ENCODE peak calls at places on chromosomes 12 and 14, in four cellular contexts. B, D, E and V are unnamed samples. For H3K27me3, the result is how much of the 10 kb centered on the place peaks cover.

GRCh38 chr12:14769837-14770494 is 33.3 kb downstream of the WBP11 start:
- DNase-seq in E (peak), D (peak), B (peak), V (peak)

GRCh38 chr12:119682635-119683340 is 14.9 kb downstream of the PRKAB1 start:
- DNase-seq in B (no peak), D (no peak), E (no peak), V (no peak)

GRCh38 chr12:5088586-5089264 is 45.0 kb downstream of the KCNA5 start:
- DNase-seq in E (no peak), B (no peak), D (no peak), V (no peak)

GRCh38 chr12:91931110-91931509 is 214.5 kb downstream of the BTG1 start:
- DNase-seq in B (no peak), E (no peak), D (peak), V (peak)

GRCh38 chr14:51823706-51824105 is 36.7 kb upstream of the GNG2 start:
- DNase-seq in D (no peak), E (no peak), B (no peak), V (no peak)

GRCh38 chr12:76250256-76250655 is 98.0 kb downstream of the BBS10 start:
- DNase-seq in D (no peak), E (no peak), B (no peak), V (no peak)

GRCh38 chr14:74257988-74258704 is 18.9 kb downstream of the VSX2 start:
- DNase-seq in B (no peak), E (no peak), D (no peak), V (no peak)

GRCh38 chr14:26855051-26855753 is 257.4 kb upstream of the NOVA1 start:
- DNase-seq in D (no peak), B (no peak), E (no peak), V (no peak)

GRCh38 chr12:38113991-38114390 is 202.6 kb upstream of the ALG10B start:
- DNase-seq in B (no peak), E (no peak), D (no peak), V (no peak)

GRCh38 chr14:96103075-96103474 is 63.9 kb downstream of the C14orf132 start:
- DNase-seq in D (no peak), E (no peak), B (no peak), V (no peak)

GRCh38 chr12:5433081-5433839 is 1.4 kb downstream of the NTF3 start:
- DNase-seq in B (peak), E (peak), D (no peak), V (no peak)

GRCh38 chr12:6765634-6766581 is at the start of gene PTMS:
- DNase-seq in E (peak), B (peak), D (peak), V (peak)

GRCh38 chr14:51080622-51081021 is 14.3 kb downstream of the TRIM9 start:
- DNase-seq in D (no peak), E (no peak), B (no peak), V (no peak)

GRCh38 chr12:12744556-12745305 is 27.6 kb downstream of the CDKN1B start:
- DNase-seq in B (no peak), D (peak), E (no peak), V (no peak)

GRCh38 chr12:71141270-71141948 is 16.4 kb downstream of the TSPAN8 start:
- DNase-seq in B (no peak), D (no peak), E (no peak), V (no peak)

GRCh38 chr14:62743569-62743968 is 301.7 kb downstream of the KCNH5 start:
- DNase-seq in E (no peak), B (no peak), D (no peak), V (no peak)

GRCh38 chr14:65072937-65073336 is 29.4 kb downstream of the MAX start:
- DNase-seq in D (no peak), B (peak), E (no peak), V (no peak)

GRCh38 chr12:46771268-46771837 is 54.4 kb downstream of the SLC38A4 start:
- DNase-seq in E (no peak), B (peak), D (no peak), V (no peak)

GRCh38 chr14:24430143-24430681 is 458 bp downstream of the KHNYN start:
- DNase-seq in D (peak), B (peak), E (peak), V (peak)

GRCh38 chr12:1501001-1501400 is 93.4 kb downstream of the FBXL14 start:
- DNase-seq in B (no peak), E (no peak), D (no peak), V (no peak)

GRCh38 chr12:42144174-42144423 is 575 bp downstream of the GXYLT1 start:
- DNase-seq in B (no peak), D (peak), E (no peak), V (no peak)

GRCh38 chr12:50285253-50285652 is 1.9 kb upstream of the LIMA1 start:
- DNase-seq in D (no peak), B (no peak), E (no peak), V (no peak)

GRCh38 chr12:44247588-44247987 is 411.7 kb downstream of the TMEM117 start:
- DNase-seq in E (no peak), B (no peak), D (no peak), V (no peak)

GRCh38 chr14:92930737-92931602 is 8.0 kb downstream of the CHGA start:
- DNase-seq in B (no peak), D (no peak), E (no peak), V (no peak)

GRCh38 chr14:90758959-90759358 is 57.3 kb downstream of the TTC7B start:
- DNase-seq in B (no peak), E (peak), D (peak), V (peak)

GRCh38 chr14:77709412-77709811 is 1.5 kb downstream of the SLIRP start:
- DNase-seq in B (no peak), E (no peak), D (no peak), V (no peak)
- H3K4me3 ChIP-seq in B (peak), E (no peak), D (peak), V (peak)

GRCh38 chr14:97275276-97275675 is 478.1 kb downstream of the VRK1 start:
- DNase-seq in E (no peak), D (no peak), B (no peak), V (no peak)
- H3K27me3 ChIP-seq in E (under half), D (under half), B (under half), V (under half)

DNA sequence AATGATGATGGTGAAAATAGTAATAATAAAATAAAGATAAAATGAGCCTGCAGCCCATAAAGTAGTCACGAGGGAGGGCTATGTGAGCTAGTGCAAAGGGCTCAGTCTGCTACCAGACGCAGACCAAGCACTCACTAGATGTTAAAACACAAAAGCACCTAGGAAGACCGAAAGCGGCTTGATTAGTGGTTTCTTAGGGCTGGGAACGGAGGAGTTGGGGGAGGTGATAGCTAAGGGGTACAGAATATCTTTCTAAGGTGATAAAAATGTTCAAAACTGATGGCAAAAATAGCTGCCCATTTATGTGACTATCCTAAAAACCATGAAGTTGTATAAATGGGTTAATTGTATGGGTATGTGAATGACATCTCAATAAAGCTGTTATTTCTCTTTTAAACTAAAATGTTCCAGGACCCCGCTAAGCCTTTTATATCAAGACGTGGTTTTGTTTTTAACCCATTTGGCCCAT is 39.6 kb downstream of the ACTN1 start:
- DNase-seq in D (no peak), B (no peak), E (no peak), V (no peak)
- H3K27ac ChIP-seq in D (peak), B (peak), E (peak), V (peak)

GRCh38 chr12:31117203-31118011 is 43.7 kb downstream of the DDX11 start:
- DNase-seq in B (peak), D (peak), E (peak), V (no peak)

GRCh38 chr12:31120392-31121008 is 46.8 kb downstream of the DDX11 start:
- DNase-seq in D (no peak), E (no peak), B (no peak), V (no peak)

GRCh38 chr12:31118831-31119530 is 45.3 kb downstream of the DDX11 start:
- DNase-seq in E (no peak), D (no peak), B (peak), V (no peak)

GRCh38 chr12:31119531-31120211 is 46.0 kb downstream of the DDX11 start:
- DNase-seq in B (no peak), D (no peak), E (no peak), V (no peak)

GRCh38 chr12:31118347-31118830 is 44.7 kb downstream of the DDX11 start:
- DNase-seq in E (no peak), B (no peak), D (no peak), V (no peak)
- H3K4me3 ChIP-seq in E (peak), B (peak), D (peak), V (peak)

GRCh38 chr14:103227076-103227475 is 103.8 kb downstream of the TNFAIP2 start:
- DNase-seq in B (no peak), D (no peak), E (no peak), V (no peak)
- H3K27me3 ChIP-seq in B (under half), D (under half), E (half or more), V (under half)

GRCh38 chr14:75431011-75431410 is 3.2 kb downstream of the JDP2 start:
- DNase-seq in E (no peak), B (no peak), D (no peak), V (no peak)

GRCh38 chr14:75431827-75432226 is 4.0 kb downstream of the JDP2 start:
- DNase-seq in E (no peak), D (no peak), B (no peak), V (no peak)

GRCh38 chr14:75433631-75434556 is 6.1 kb downstream of the JDP2 start:
- DNase-seq in E (no peak), D (no peak), B (no peak), V (no peak)

GRCh38 chr14:75430526-75430925 is 2.7 kb downstream of the JDP2 start:
- DNase-seq in D (peak), B (no peak), E (peak), V (no peak)

DNA sequence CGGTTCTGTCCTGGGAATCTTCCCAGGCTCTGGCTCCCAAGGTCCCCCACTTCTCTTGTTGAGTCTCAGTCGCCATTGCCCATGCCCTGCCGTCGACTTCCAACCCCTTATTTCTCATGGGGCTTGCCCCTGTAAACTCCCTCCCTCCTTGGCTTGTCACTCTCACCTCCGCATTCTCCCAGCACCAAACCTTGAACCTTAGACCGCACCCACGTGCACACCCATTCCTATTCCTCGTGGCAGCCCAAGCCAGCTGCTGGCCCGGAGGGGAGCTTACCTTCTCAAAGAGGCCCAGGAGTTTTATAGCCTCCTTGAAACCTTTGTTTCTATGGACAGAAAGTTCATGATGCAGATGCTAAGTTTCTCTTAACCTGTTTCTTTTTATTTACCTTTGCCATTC is 4.6 kb downstream of the JDP2 start:
- DNase-seq in E (no peak), D (no peak), B (no peak), V (no peak)
- H3K27ac ChIP-seq in E (no peak), D (no peak), B (no peak), V (no peak)

DNA sequence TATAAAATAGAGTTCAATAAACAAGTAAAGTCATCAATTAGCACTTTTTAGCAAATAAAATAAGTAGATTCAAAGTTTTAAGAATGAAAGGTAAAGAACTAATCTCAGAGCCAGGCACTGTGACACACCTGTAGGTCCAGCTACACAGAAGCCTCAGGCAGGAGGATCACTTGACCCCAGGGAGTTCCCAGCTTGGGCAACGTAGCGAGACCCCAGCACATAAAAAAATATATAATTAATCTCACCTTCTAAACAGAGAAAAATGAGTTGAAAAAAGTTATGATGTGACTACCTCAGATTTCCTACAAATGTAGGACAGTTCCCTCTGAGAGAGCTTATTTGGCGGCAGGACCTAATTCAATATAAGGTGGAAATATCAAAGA is 19.3 kb downstream of the DAD1 start:
- DNase-seq in D (no peak), E (no peak), B (no peak), V (no peak)
- H3K4me3 ChIP-seq in D (no peak), E (no peak), B (no peak), V (no peak)

GRCh38 chr14:86943391-86944365 is 1049.3 kb downstream of the GALC start:
- DNase-seq in B (no peak), D (no peak), E (no peak), V (no peak)

GRCh38 chr14:86938356-86938755 is 1054.6 kb downstream of the GALC start:
- DNase-seq in E (no peak), D (no peak), B (no peak), V (no peak)

GRCh38 chr14:86946446-86946845 is 1046.5 kb downstream of the GALC start:
- DNase-seq in D (no peak), E (no peak), B (peak), V (no peak)

GRCh38 chr14:86944434-86944833 is 1048.5 kb downstream of the GALC start:
- DNase-seq in D (no peak), E (no peak), B (no peak), V (no peak)

DNA sequence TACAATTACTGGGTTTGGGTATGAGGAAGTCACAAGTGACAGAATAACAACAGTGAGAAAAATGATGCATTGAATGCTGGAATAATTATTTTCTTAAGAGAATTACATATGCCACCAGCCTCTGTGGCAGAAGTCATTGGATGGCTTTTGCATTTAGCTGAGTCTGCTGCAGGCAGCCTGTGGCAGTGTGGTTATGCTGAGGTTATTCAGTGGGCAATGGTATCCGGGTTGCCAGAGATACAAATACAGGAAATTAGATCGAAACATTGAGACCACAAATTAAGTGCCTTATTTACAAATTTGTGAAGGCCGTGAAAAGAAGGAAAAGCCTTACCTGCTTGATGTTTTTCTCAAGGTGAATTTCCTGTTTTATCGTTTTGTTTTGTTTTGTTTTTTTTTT is 1050.0 kb downstream of the GALC start:
- DNase-seq in D (no peak), B (no peak), E (no peak), V (no peak)
- H3K27me3 ChIP-seq in D (under half), B (under half), E (under half), V (under half)

GRCh38 chr12:109463776-109464175 is 13.3 kb downstream of the KCTD10 start:
- DNase-seq in D (no peak), B (no peak), E (no peak), V (no peak)
- H3K27ac ChIP-seq in D (peak), B (peak), E (peak), V (peak)

DNA sequence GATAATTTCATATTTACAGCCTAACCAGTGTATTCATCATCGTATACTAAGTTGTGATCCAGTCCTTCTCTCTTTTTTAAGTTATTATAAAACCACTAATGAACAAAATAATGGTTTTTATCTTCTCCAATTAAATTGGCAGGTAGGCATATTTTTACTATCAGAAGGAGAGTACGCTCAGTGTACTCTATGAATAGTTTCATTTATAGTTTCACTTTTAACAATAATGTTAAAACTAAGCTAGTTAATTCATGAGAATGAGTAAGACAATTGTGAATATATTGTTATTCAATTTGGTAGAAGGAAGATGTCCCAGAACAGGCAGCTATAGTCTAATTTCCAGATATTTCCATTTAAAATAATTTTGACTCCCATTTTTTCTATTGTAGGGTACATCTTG is 277.1 kb downstream of the RASSF9 start:
- DNase-seq in E (no peak), B (no peak), D (no peak), V (no peak)
- H3K4me3 ChIP-seq in E (no peak), B (no peak), D (no peak), V (no peak)